ENCODE peak calls at places on chromosomes 11 and 22, in five cellular contexts. One of them, this sample, is unnamed.

GRCh38 chr11:69655479-69656394 is 14.8 kb downstream of the CCND1 start:
- DNase-seq in GM23338: no peak
- DNase-seq in adrenal gland: no peak
- DNase-seq in astrocyte: no peak
- DNase-seq in spleen: peak; percentile 61
- DNase-seq in this sample: no peak

GRCh38 chr11:113201055-113201818 is 113.1 kb upstream of the TTC12 start:
- DNase-seq in GM23338: peak; percentile 41
- DNase-seq in adrenal gland: no peak
- DNase-seq in astrocyte: no peak
- DNase-seq in spleen: no peak
- DNase-seq in this sample: no peak

GRCh38 chr11:14058061-14058460 is 95.5 kb downstream of the SPON1 start:
- DNase-seq in GM23338: no peak
- DNase-seq in adrenal gland: no peak
- DNase-seq in astrocyte: no peak
- DNase-seq in spleen: no peak
- DNase-seq in this sample: no peak

GRCh38 chr11:133545199-133545709 is 13.0 kb upstream of the OPCML start:
- DNase-seq in GM23338: peak; percentile 66
- DNase-seq in adrenal gland: no peak
- DNase-seq in astrocyte: no peak
- DNase-seq in spleen: no peak
- DNase-seq in this sample: no peak

GRCh38 chr11:107999759-108000455 is 8.8 kb upstream of the CUL5 start:
- DNase-seq in GM23338: peak; percentile 96
- DNase-seq in adrenal gland: no peak
- DNase-seq in astrocyte: peak; percentile 38
- DNase-seq in spleen: no peak
- DNase-seq in this sample: no peak

GRCh38 chr22:27752771-27753170 is 48.8 kb downstream of the MN1 start:
- DNase-seq in GM23338: no peak
- DNase-seq in adrenal gland: no peak
- DNase-seq in astrocyte: peak; percentile 39
- DNase-seq in spleen: peak; percentile 69
- DNase-seq in this sample: peak; percentile 29

GRCh38 chr11:48101044-48101733 is 115.4 kb upstream of the OR4B1 start:
- DNase-seq in GM23338: no peak
- DNase-seq in adrenal gland: no peak
- DNase-seq in astrocyte: no peak
- DNase-seq in spleen: no peak
- DNase-seq in this sample: no peak

GRCh38 chr11:101915811-101916291 is 471 bp downstream of the ANGPTL5 start:
- DNase-seq in GM23338: peak; percentile 13
- DNase-seq in adrenal gland: no peak
- DNase-seq in astrocyte: peak; percentile 25
- DNase-seq in spleen: no peak
- DNase-seq in this sample: no peak

GRCh38 chr11:96306933-96307747 is 35.9 kb downstream of the MAML2 start:
- DNase-seq in GM23338: peak; percentile 62
- DNase-seq in adrenal gland: peak; percentile 95
- DNase-seq in astrocyte: peak; percentile 99
- DNase-seq in spleen: no peak
- DNase-seq in this sample: peak; percentile 90

GRCh38 chr11:102155676-102156075 is 45.4 kb downstream of the YAP1 start:
- DNase-seq in GM23338: no peak
- DNase-seq in adrenal gland: no peak
- DNase-seq in astrocyte: no peak
- DNase-seq in spleen: no peak
- DNase-seq in this sample: no peak

GRCh38 chr11:12680246-12680939 is 6.2 kb downstream of the TEAD1 start:
- DNase-seq in GM23338: peak; percentile 97
- DNase-seq in adrenal gland: no peak
- DNase-seq in astrocyte: peak; percentile 94
- DNase-seq in spleen: no peak
- DNase-seq in this sample: peak; percentile 88
- H3K4me1 ChIP-seq in GM23338: peaks cover 80% of the 10 kb centered on the region
- H3K4me1 ChIP-seq in adrenal gland: peaks cover 15% of the 10 kb centered on the region
- H3K4me1 ChIP-seq in astrocyte: peaks cover 53% of the 10 kb centered on the region
- H3K4me1 ChIP-seq in spleen: peaks cover 35% of the 10 kb centered on the region
- H3K4me1 ChIP-seq in this sample: peaks cover 49% of the 10 kb centered on the region

GRCh38 chr11:115659061-115659963 is 155.1 kb upstream of the CADM1 start:
- DNase-seq in GM23338: peak; percentile 68
- DNase-seq in adrenal gland: no peak
- DNase-seq in astrocyte: peak; percentile 56
- DNase-seq in spleen: no peak
- DNase-seq in this sample: no peak
- H3K4me3 ChIP-seq in GM23338: peak overlapping the region; percentile 83
- H3K4me3 ChIP-seq in adrenal gland: no peak overlapping the region
- H3K4me3 ChIP-seq in astrocyte: peak overlapping the region; percentile 64
- H3K4me3 ChIP-seq in spleen: peak overlapping the region; percentile 28
- H3K4me3 ChIP-seq in this sample: peak overlapping the region; percentile 31

DNA sequence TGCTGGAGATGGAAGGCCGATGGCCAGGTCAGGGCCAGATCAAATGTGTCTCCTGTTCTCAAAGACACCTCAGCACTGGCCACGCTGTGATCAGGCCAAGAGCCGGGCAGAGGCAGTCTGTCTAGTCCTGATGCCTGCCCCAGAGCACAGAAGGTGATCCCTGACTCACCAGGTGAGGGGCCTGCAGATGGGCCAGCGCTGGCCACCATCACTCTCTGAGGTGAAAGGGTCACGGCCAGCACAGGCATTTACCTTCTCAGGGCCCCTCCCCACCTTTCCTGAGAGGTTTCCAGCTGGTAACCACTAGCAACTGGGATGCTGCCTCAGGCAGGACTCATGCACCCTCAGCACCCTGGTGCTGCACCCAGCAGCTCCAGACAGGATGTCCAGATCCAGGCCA is 2.9 kb downstream of the SBF1 start:
- DNase-seq in GM23338: no peak
- DNase-seq in adrenal gland: no peak
- DNase-seq in astrocyte: no peak
- DNase-seq in spleen: no peak
- DNase-seq in this sample: no peak
- H3K4me1 ChIP-seq in GM23338: peaks cover 19% of the 10 kb centered on the region
- H3K4me1 ChIP-seq in adrenal gland: peaks cover 30% of the 10 kb centered on the region
- H3K4me1 ChIP-seq in astrocyte: peaks cover 36% of the 10 kb centered on the region
- H3K4me1 ChIP-seq in spleen: peaks cover 82% of the 10 kb centered on the region
- H3K4me1 ChIP-seq in this sample: peaks cover 63% of the 10 kb centered on the region

GRCh38 chr11:10568486-10568941 is at the start of gene LYVE1:
- DNase-seq in GM23338: no peak
- DNase-seq in adrenal gland: peak; percentile 86
- DNase-seq in astrocyte: no peak
- DNase-seq in spleen: no peak
- DNase-seq in this sample: no peak
- H3K4me3 ChIP-seq in GM23338: no peak within 1 kb of the TSS
- H3K4me3 ChIP-seq in adrenal gland: no peak within 1 kb of the TSS
- H3K4me3 ChIP-seq in astrocyte: no peak within 1 kb of the TSS
- H3K4me3 ChIP-seq in spleen: peak within 1 kb of the TSS; percentile 3
- H3K4me3 ChIP-seq in this sample: no peak within 1 kb of the TSS

GRCh38 chr11:9601041-9601875 is 27.8 kb downstream of the WEE1 start:
- DNase-seq in GM23338: peak; percentile 84
- DNase-seq in adrenal gland: peak; percentile 19
- DNase-seq in astrocyte: no peak
- DNase-seq in spleen: peak; percentile 75
- DNase-seq in this sample: no peak
- H3K4me1 ChIP-seq in GM23338: peaks cover 13% of the 10 kb centered on the region
- H3K4me1 ChIP-seq in adrenal gland: no peaks in the 10 kb centered on the region
- H3K4me1 ChIP-seq in astrocyte: peaks cover 11% of the 10 kb centered on the region
- H3K4me1 ChIP-seq in spleen: peaks cover 42% of the 10 kb centered on the region
- H3K4me1 ChIP-seq in this sample: no peaks in the 10 kb centered on the region

GRCh38 chr22:37996079-37996478 is 11.7 kb upstream of the SOX10 start:
- DNase-seq in GM23338: no peak
- DNase-seq in adrenal gland: no peak
- DNase-seq in astrocyte: no peak
- DNase-seq in spleen: peak; percentile 79
- DNase-seq in this sample: no peak

GRCh38 chr22:37998543-37998942 is 14.2 kb upstream of the SOX10 start:
- DNase-seq in GM23338: no peak
- DNase-seq in adrenal gland: no peak
- DNase-seq in astrocyte: no peak
- DNase-seq in spleen: no peak
- DNase-seq in this sample: no peak

GRCh38 chr22:37999640-38000272 is 15.4 kb upstream of the SOX10 start:
- DNase-seq in GM23338: no peak
- DNase-seq in adrenal gland: no peak
- DNase-seq in astrocyte: peak; percentile 78
- DNase-seq in spleen: no peak
- DNase-seq in this sample: no peak

GRCh38 chr22:37996515-37997246 is 12.3 kb upstream of the SOX10 start:
- DNase-seq in GM23338: no peak
- DNase-seq in adrenal gland: no peak
- DNase-seq in astrocyte: no peak
- DNase-seq in spleen: no peak
- DNase-seq in this sample: no peak

DNA sequence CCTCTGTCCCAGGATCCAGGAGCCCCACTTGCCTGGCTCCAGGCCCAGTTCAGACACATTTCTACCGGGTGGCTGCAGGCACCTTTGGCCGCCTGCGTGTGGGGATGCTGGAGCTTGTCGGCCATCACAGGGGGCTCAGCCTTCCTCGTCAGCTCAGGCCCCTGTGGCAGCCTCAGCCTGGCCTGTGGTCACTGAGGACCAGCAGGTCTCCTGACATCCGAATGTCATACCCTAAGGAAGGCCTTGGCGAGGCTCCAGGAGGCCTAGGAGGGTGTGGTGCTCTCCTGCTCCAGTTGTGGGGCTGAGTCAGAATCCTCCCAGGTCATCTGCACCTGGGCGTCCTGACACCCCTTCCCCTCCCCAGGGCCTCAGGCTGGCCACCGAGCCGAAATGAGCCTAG is 14.9 kb upstream of the SOX10 start:
- DNase-seq in GM23338: no peak
- DNase-seq in adrenal gland: no peak
- DNase-seq in astrocyte: no peak
- DNase-seq in spleen: no peak
- DNase-seq in this sample: no peak
- H3K4me3 ChIP-seq in GM23338: no peak overlapping the region
- H3K4me3 ChIP-seq in adrenal gland: no peak overlapping the region
- H3K4me3 ChIP-seq in astrocyte: no peak overlapping the region
- H3K4me3 ChIP-seq in spleen: no peak overlapping the region
- H3K4me3 ChIP-seq in this sample: no peak overlapping the region

GRCh38 chr22:35422145-35422544 is 22.2 kb downstream of the MCM5 start:
- DNase-seq in GM23338: no peak
- DNase-seq in adrenal gland: no peak
- DNase-seq in astrocyte: no peak
- DNase-seq in spleen: no peak
- DNase-seq in this sample: no peak
- H3K4me1 ChIP-seq in GM23338: peaks cover 17% of the 10 kb centered on the region
- H3K4me1 ChIP-seq in adrenal gland: no peaks in the 10 kb centered on the region
- H3K4me1 ChIP-seq in astrocyte: peaks cover 19% of the 10 kb centered on the region
- H3K4me1 ChIP-seq in spleen: peaks cover 22% of the 10 kb centered on the region
- H3K4me1 ChIP-seq in this sample: no peaks in the 10 kb centered on the region